ENCODE peak calls at places on chromosome 3, in six cellular contexts. One of them, this sample, is unnamed.
A peak's percentile ranks its signal among the peaks of the same experiment; 100 is the strongest.

GRCh38 chr3:51799879-51800757 is 21.1 kb upstream of the IQCF6 start:
- DNase-seq in AG08395: peak; percentile 81
- DNase-seq in adrenal gland: peak; percentile 33
- DNase-seq in CD8-positive, alpha-beta T cell: no peak
- DNase-seq in stimulated activated CD4-positive, alpha-beta T cell treated with anti-CD3 and anti-CD28 coated beads, TNF-alpha, amount 100 ng/mL, for 24 hours: peak; percentile 7
- DNase-seq in iPS-NIHi11: peak; percentile 43
- DNase-seq in this sample: peak; percentile 9

GRCh38 chr3:172282850-172283249 is 165.4 kb downstream of the GHSR start:
- DNase-seq in AG08395: no peak
- DNase-seq in adrenal gland: no peak
- DNase-seq in CD8-positive, alpha-beta T cell: no peak
- DNase-seq in stimulated activated CD4-positive, alpha-beta T cell treated with anti-CD3 and anti-CD28 coated beads, TNF-alpha, amount 100 ng/mL, for 24 hours: no peak
- DNase-seq in iPS-NIHi11: no peak
- DNase-seq in this sample: no peak

GRCh38 chr3:18051312-18051711 is 308.9 kb upstream of the TBC1D5 start:
- DNase-seq in AG08395: no peak
- DNase-seq in adrenal gland: no peak
- DNase-seq in CD8-positive, alpha-beta T cell: no peak
- DNase-seq in stimulated activated CD4-positive, alpha-beta T cell treated with anti-CD3 and anti-CD28 coated beads, TNF-alpha, amount 100 ng/mL, for 24 hours: no peak
- DNase-seq in iPS-NIHi11: no peak
- DNase-seq in this sample: no peak

GRCh38 chr3:13206799-13207577 is 133.8 kb upstream of the IQSEC1 start:
- DNase-seq in AG08395: no peak
- DNase-seq in adrenal gland: no peak
- DNase-seq in CD8-positive, alpha-beta T cell: no peak
- DNase-seq in stimulated activated CD4-positive, alpha-beta T cell treated with anti-CD3 and anti-CD28 coated beads, TNF-alpha, amount 100 ng/mL, for 24 hours: no peak
- DNase-seq in iPS-NIHi11: no peak
- DNase-seq in this sample: no peak

GRCh38 chr3:146104068-146104467 is 56.9 kb downstream of the PLOD2 start:
- DNase-seq in AG08395: no peak
- DNase-seq in adrenal gland: no peak
- DNase-seq in CD8-positive, alpha-beta T cell: no peak
- DNase-seq in stimulated activated CD4-positive, alpha-beta T cell treated with anti-CD3 and anti-CD28 coated beads, TNF-alpha, amount 100 ng/mL, for 24 hours: no peak
- DNase-seq in iPS-NIHi11: no peak
- DNase-seq in this sample: no peak

GRCh38 chr3:17213102-17213501 is 328.3 kb downstream of the PLCL2 start:
- DNase-seq in AG08395: no peak
- DNase-seq in adrenal gland: no peak
- DNase-seq in CD8-positive, alpha-beta T cell: no peak
- DNase-seq in stimulated activated CD4-positive, alpha-beta T cell treated with anti-CD3 and anti-CD28 coated beads, TNF-alpha, amount 100 ng/mL, for 24 hours: no peak
- DNase-seq in iPS-NIHi11: no peak
- DNase-seq in this sample: no peak

GRCh38 chr3:141266797-141267555 is 35.4 kb downstream of the PXYLP1 start:
- DNase-seq in AG08395: no peak
- DNase-seq in adrenal gland: no peak
- DNase-seq in CD8-positive, alpha-beta T cell: peak; percentile 43
- DNase-seq in stimulated activated CD4-positive, alpha-beta T cell treated with anti-CD3 and anti-CD28 coated beads, TNF-alpha, amount 100 ng/mL, for 24 hours: no peak
- DNase-seq in iPS-NIHi11: no peak
- DNase-seq in this sample: no peak

GRCh38 chr3:12458901-12459300 is 25.4 kb upstream of the TSEN2 start:
- DNase-seq in AG08395: no peak
- DNase-seq in adrenal gland: no peak
- DNase-seq in CD8-positive, alpha-beta T cell: no peak
- DNase-seq in stimulated activated CD4-positive, alpha-beta T cell treated with anti-CD3 and anti-CD28 coated beads, TNF-alpha, amount 100 ng/mL, for 24 hours: no peak
- DNase-seq in iPS-NIHi11: peak; percentile 48
- DNase-seq in this sample: no peak

GRCh38 chr3:8460815-8461482 is 40.7 kb upstream of the LMCD1 start:
- DNase-seq in AG08395: peak; percentile 75
- DNase-seq in adrenal gland: no peak
- DNase-seq in CD8-positive, alpha-beta T cell: no peak
- DNase-seq in stimulated activated CD4-positive, alpha-beta T cell treated with anti-CD3 and anti-CD28 coated beads, TNF-alpha, amount 100 ng/mL, for 24 hours: no peak
- DNase-seq in iPS-NIHi11: no peak
- DNase-seq in this sample: no peak

GRCh38 chr3:78728406-78729145 is 1039.2 kb downstream of the ROBO1 start:
- DNase-seq in AG08395: peak; percentile 41
- DNase-seq in adrenal gland: peak; percentile 63
- DNase-seq in CD8-positive, alpha-beta T cell: no peak
- DNase-seq in stimulated activated CD4-positive, alpha-beta T cell treated with anti-CD3 and anti-CD28 coated beads, TNF-alpha, amount 100 ng/mL, for 24 hours: no peak
- DNase-seq in iPS-NIHi11: peak; percentile 22
- DNase-seq in this sample: no peak

GRCh38 chr3:119628390-119628789 is 30.7 kb downstream of the PLA1A start:
- DNase-seq in AG08395: no peak
- DNase-seq in adrenal gland: no peak
- DNase-seq in CD8-positive, alpha-beta T cell: no peak
- DNase-seq in stimulated activated CD4-positive, alpha-beta T cell treated with anti-CD3 and anti-CD28 coated beads, TNF-alpha, amount 100 ng/mL, for 24 hours: no peak
- DNase-seq in iPS-NIHi11: no peak
- DNase-seq in this sample: no peak

GRCh38 chr3:143119974-143120715 is 574 bp downstream of the CHST2 start:
- DNase-seq in AG08395: peak; percentile 29
- DNase-seq in adrenal gland: peak; percentile 22
- DNase-seq in CD8-positive, alpha-beta T cell: peak; percentile 22
- DNase-seq in stimulated activated CD4-positive, alpha-beta T cell treated with anti-CD3 and anti-CD28 coated beads, TNF-alpha, amount 100 ng/mL, for 24 hours: no peak
- DNase-seq in iPS-NIHi11: peak; percentile 52
- DNase-seq in this sample: peak; percentile 50

GRCh38 chr3:30156586-30157498 is 449.6 kb upstream of the TGFBR2 start:
- DNase-seq in AG08395: no peak
- DNase-seq in adrenal gland: no peak
- DNase-seq in CD8-positive, alpha-beta T cell: no peak
- DNase-seq in stimulated activated CD4-positive, alpha-beta T cell treated with anti-CD3 and anti-CD28 coated beads, TNF-alpha, amount 100 ng/mL, for 24 hours: no peak
- DNase-seq in iPS-NIHi11: no peak
- DNase-seq in this sample: no peak

GRCh38 chr3:177602601-177603136 is 405.4 kb upstream of the TBL1XR1 start:
- DNase-seq in AG08395: peak; percentile 16
- DNase-seq in adrenal gland: no peak
- DNase-seq in CD8-positive, alpha-beta T cell: no peak
- DNase-seq in stimulated activated CD4-positive, alpha-beta T cell treated with anti-CD3 and anti-CD28 coated beads, TNF-alpha, amount 100 ng/mL, for 24 hours: no peak
- DNase-seq in iPS-NIHi11: peak; percentile 45
- DNase-seq in this sample: no peak

GRCh38 chr3:147630921-147631320 is 221.8 kb downstream of the ZIC1 start:
- DNase-seq in AG08395: no peak
- DNase-seq in adrenal gland: no peak
- DNase-seq in CD8-positive, alpha-beta T cell: no peak
- DNase-seq in stimulated activated CD4-positive, alpha-beta T cell treated with anti-CD3 and anti-CD28 coated beads, TNF-alpha, amount 100 ng/mL, for 24 hours: no peak
- DNase-seq in iPS-NIHi11: no peak
- DNase-seq in this sample: no peak

GRCh38 chr3:125057186-125057850 is 1.5 kb upstream of the HEG1 start:
- DNase-seq in AG08395: peak; percentile 69
- DNase-seq in adrenal gland: no peak
- DNase-seq in CD8-positive, alpha-beta T cell: no peak
- DNase-seq in stimulated activated CD4-positive, alpha-beta T cell treated with anti-CD3 and anti-CD28 coated beads, TNF-alpha, amount 100 ng/mL, for 24 hours: no peak
- DNase-seq in iPS-NIHi11: no peak
- DNase-seq in this sample: no peak

GRCh38 chr3:14761121-14761672 is 57.6 kb upstream of the FGD5 start:
- DNase-seq in AG08395: no peak
- DNase-seq in adrenal gland: no peak
- DNase-seq in CD8-positive, alpha-beta T cell: no peak
- DNase-seq in stimulated activated CD4-positive, alpha-beta T cell treated with anti-CD3 and anti-CD28 coated beads, TNF-alpha, amount 100 ng/mL, for 24 hours: no peak
- DNase-seq in iPS-NIHi11: peak; percentile 56
- DNase-seq in this sample: no peak

GRCh38 chr3:70861855-70862254 is 549.4 kb upstream of the MDFIC2 start:
- DNase-seq in AG08395: peak; percentile 38
- DNase-seq in adrenal gland: no peak
- DNase-seq in CD8-positive, alpha-beta T cell: no peak
- DNase-seq in stimulated activated CD4-positive, alpha-beta T cell treated with anti-CD3 and anti-CD28 coated beads, TNF-alpha, amount 100 ng/mL, for 24 hours: no peak
- DNase-seq in iPS-NIHi11: no peak
- DNase-seq in this sample: no peak

GRCh38 chr3:10074666-10075065 is 33.4 kb downstream of the FANCD2OS start:
- DNase-seq in AG08395: no peak
- DNase-seq in adrenal gland: no peak
- DNase-seq in CD8-positive, alpha-beta T cell: no peak
- DNase-seq in stimulated activated CD4-positive, alpha-beta T cell treated with anti-CD3 and anti-CD28 coated beads, TNF-alpha, amount 100 ng/mL, for 24 hours: no peak
- DNase-seq in iPS-NIHi11: no peak
- DNase-seq in this sample: no peak

This sample was measured in NCI-H526 treated with DMSO at 0.1 percent for 48 hours.